ENCODE peak calls at places on chromosomes 3 and 15, in nine cellular contexts. A is SJSA1; U is OCI-LY7; Z is T follicular helper cell; V is cerebellar cortex; X is frontal cortex; D is stimulated activated CD4-positive, alpha-beta T cell treated with anti-CD3 and anti-CD28 coated beads, Interleukin-2, amount 100 ng/mL, for 48 hours; J is NCI-H748 treated with DMSO at 0.1 percent for 48 hours; Y is nephron progenitor cell. I is an unnamed sample.
A peak's percentile ranks its signal among the peaks of the same experiment; 100 is the strongest.

GRCh38 chr15:27532358-27532757 is 561.4 kb downstream of the GABRG3 start:
- DNase-seq in A (no peak), V (no peak), J (no peak), Y (no peak), U (no peak), X (no peak), Z (no peak), D (no peak), I (no peak)

GRCh38 chr15:57345584-57345983 is 30.7 kb upstream of the CGNL1 start:
- DNase-seq in J (no peak), V (peak; percentile 78), Z (no peak), A (no peak), D (no peak), Y (peak; percentile 22), X (no peak), U (no peak), I (no peak)

GRCh38 chr3:131072099-131072559 is 45.5 kb downstream of the NEK11 start:
- DNase-seq in U (no peak), Z (no peak), X (no peak), J (no peak), V (no peak), Y (no peak), A (no peak), D (no peak), I (no peak)

GRCh38 chr3:114745322-114746240 is 401.5 kb downstream of the ZBTB20 start:
- DNase-seq in D (no peak), A (peak; percentile 60), Z (no peak), J (peak; percentile 1), X (no peak), U (no peak), V (no peak), Y (no peak), I (no peak)

GRCh38 chr15:70608156-70608555 is 155.2 kb downstream of the UACA start:
- DNase-seq in A (no peak), D (no peak), Y (no peak), V (peak; percentile 36), J (no peak), U (no peak), X (no peak), Z (no peak), I (no peak)

GRCh38 chr3:177553586-177553985 is 356.3 kb upstream of the TBL1XR1 start:
- DNase-seq in Z (no peak), D (no peak), U (no peak), Y (no peak), X (peak; percentile 19), A (no peak), V (no peak), J (no peak), I (no peak)

GRCh38 chr3:13278783-13279531 is 141.2 kb downstream of the NUP210 start:
- DNase-seq in U (no peak), Z (no peak), D (no peak), X (no peak), J (no peak), Y (no peak), A (no peak), V (no peak), I (no peak)

GRCh38 chr3:115788921-115789470 is 165.7 kb downstream of the GAP43 start:
- DNase-seq in Z (no peak), A (peak; percentile 95), V (no peak), J (no peak), Y (no peak), X (no peak), U (no peak), D (no peak), I (no peak)

GRCh38 chr3:112013058-112013783 is 14.5 kb downstream of the TAGLN3 start:
- DNase-seq in Z (peak; percentile 22), X (no peak), V (peak; percentile 89), J (no peak), A (peak; percentile 45), Y (peak; percentile 59), U (peak; percentile 58), D (peak; percentile 45), I (peak; percentile 73)

GRCh38 chr3:119403201-119403600 is 60.2 kb downstream of the TMEM39A start:
- DNase-seq in X (no peak), D (no peak), J (no peak), U (no peak), A (no peak), Z (no peak), Y (no peak), V (no peak), I (no peak)

I was measured in GM12865.